ENCODE peak calls at places on chromosome 12, in four cellular contexts. One of them, this sample, is unnamed.

GRCh38 chr12:31900271-31900670 is 58.9 kb upstream of the RESF1 start:
- DNase-seq in hepatic stellate cell: no peak
- DNase-seq in HTR-8/SVneo: no peak
- DNase-seq in stimulated activated CD4-positive, alpha-beta T cell treated with anti-CD3 and anti-CD28 coated beads, TNF-alpha, amount 100 ng/mL, for 48 hours: no peak
- DNase-seq in this sample: no peak

GRCh38 chr12:93621986-93622385 is 49.5 kb downstream of the SOCS2 start:
- DNase-seq in hepatic stellate cell: no peak
- DNase-seq in HTR-8/SVneo: no peak
- DNase-seq in stimulated activated CD4-positive, alpha-beta T cell treated with anti-CD3 and anti-CD28 coated beads, TNF-alpha, amount 100 ng/mL, for 48 hours: no peak
- DNase-seq in this sample: no peak

GRCh38 chr12:8844665-8845064 is 22.2 kb downstream of the A2ML1 start:
- DNase-seq in hepatic stellate cell: peak
- DNase-seq in HTR-8/SVneo: no peak
- DNase-seq in stimulated activated CD4-positive, alpha-beta T cell treated with anti-CD3 and anti-CD28 coated beads, TNF-alpha, amount 100 ng/mL, for 48 hours: no peak
- DNase-seq in this sample: no peak

GRCh38 chr12:5997260-5997659 is 52.2 kb upstream of the ANO2 start:
- DNase-seq in hepatic stellate cell: no peak
- DNase-seq in HTR-8/SVneo: no peak
- DNase-seq in stimulated activated CD4-positive, alpha-beta T cell treated with anti-CD3 and anti-CD28 coated beads, TNF-alpha, amount 100 ng/mL, for 48 hours: no peak
- DNase-seq in this sample: no peak

GRCh38 chr12:105245291-105245690 is 9.3 kb upstream of the APPL2 start:
- DNase-seq in hepatic stellate cell: no peak
- DNase-seq in HTR-8/SVneo: no peak
- DNase-seq in stimulated activated CD4-positive, alpha-beta T cell treated with anti-CD3 and anti-CD28 coated beads, TNF-alpha, amount 100 ng/mL, for 48 hours: no peak
- DNase-seq in this sample: no peak

GRCh38 chr12:81337891-81338290 is 260.0 kb downstream of the ACSS3 start:
- DNase-seq in hepatic stellate cell: no peak
- DNase-seq in HTR-8/SVneo: no peak
- DNase-seq in stimulated activated CD4-positive, alpha-beta T cell treated with anti-CD3 and anti-CD28 coated beads, TNF-alpha, amount 100 ng/mL, for 48 hours: no peak
- DNase-seq in this sample: no peak

GRCh38 chr12:104672501-104673265 is 215.9 kb downstream of the CHST11 start:
- DNase-seq in hepatic stellate cell: no peak
- DNase-seq in HTR-8/SVneo: no peak
- DNase-seq in stimulated activated CD4-positive, alpha-beta T cell treated with anti-CD3 and anti-CD28 coated beads, TNF-alpha, amount 100 ng/mL, for 48 hours: no peak
- DNase-seq in this sample: peak

GRCh38 chr12:125356111-125356510 is 290.9 kb downstream of the AACS start:
- DNase-seq in hepatic stellate cell: no peak
- DNase-seq in HTR-8/SVneo: no peak
- DNase-seq in stimulated activated CD4-positive, alpha-beta T cell treated with anti-CD3 and anti-CD28 coated beads, TNF-alpha, amount 100 ng/mL, for 48 hours: no peak
- DNase-seq in this sample: no peak

GRCh38 chr12:50215033-50215432 is 47.9 kb upstream of the CERS5 start:
- DNase-seq in hepatic stellate cell: no peak
- DNase-seq in HTR-8/SVneo: no peak
- DNase-seq in stimulated activated CD4-positive, alpha-beta T cell treated with anti-CD3 and anti-CD28 coated beads, TNF-alpha, amount 100 ng/mL, for 48 hours: no peak
- DNase-seq in this sample: no peak

GRCh38 chr12:40312982-40313576 is 88.3 kb downstream of the LRRK2 start:
- DNase-seq in hepatic stellate cell: no peak
- DNase-seq in HTR-8/SVneo: no peak
- DNase-seq in stimulated activated CD4-positive, alpha-beta T cell treated with anti-CD3 and anti-CD28 coated beads, TNF-alpha, amount 100 ng/mL, for 48 hours: no peak
- DNase-seq in this sample: no peak